ENCODE peak calls at places on chromosomes 4 and X, in nine cellular contexts. H, S, V, J, B, U, Z, T and O are unnamed samples.

GRCh38 chr4:109631709-109632108 is 71.5 kb downstream of the CASP6 start:
- DNase-seq in V (no peak), U (no peak), Z (no peak), S (no peak), J (no peak), T (no peak), B (no peak), H (no peak), O (peak)

GRCh38 chr4:55947912-55948725 is 626 bp upstream of the CEP135 start:
- DNase-seq in S (peak), T (no peak), U (no peak), H (no peak), J (peak), V (peak), B (no peak), Z (no peak), O (peak)

GRCh38 chr4:39664828-39665731 is 26.4 kb upstream of the SMIM14 start:
- DNase-seq in T (no peak), J (no peak), B (no peak), V (peak), H (no peak), Z (no peak), S (peak), U (no peak), O (no peak)

GRCh38 chrX:101206471-101206870 is 13.1 kb upstream of the DRP2 start:
- DNase-seq in S (peak), J (peak), U (no peak), V (peak), B (no peak), Z (peak), H (no peak), T (no peak), O (peak)

GRCh38 chr4:102547973-102548372 is 46.8 kb downstream of the NFKB1 start:
- DNase-seq in V (no peak), J (no peak), B (no peak), S (no peak), U (no peak), H (no peak), Z (no peak), T (no peak), O (no peak)

GRCh38 chr4:174349156-174349555 is 65.4 kb downstream of the CEP44 start:
- DNase-seq in U (no peak), S (no peak), B (no peak), Z (no peak), T (no peak), H (no peak), V (no peak), J (no peak), O (no peak)

GRCh38 chrX:111868726-111869638 is 7.0 kb upstream of the TRPC5OS start:
- DNase-seq in B (no peak), Z (no peak), H (no peak), U (no peak), V (peak), S (peak), T (no peak), J (peak), O (no peak)

GRCh38 chr4:174490356-174490969 is 31.8 kb downstream of the HPGD start:
- DNase-seq in V (no peak), Z (no peak), J (peak), H (no peak), B (no peak), T (no peak), U (no peak), S (peak), O (no peak)

GRCh38 chr4:32161382-32161781 is 1441.2 kb downstream of the PCDH7 start:
- DNase-seq in Z (peak), J (peak), V (peak), T (no peak), U (no peak), H (no peak), S (peak), B (no peak), O (no peak)

GRCh38 chr4:73615613-73616012 is 4.6 kb downstream of the RASSF6 start:
- DNase-seq in Z (no peak), S (no peak), V (peak), H (no peak), T (no peak), B (no peak), J (no peak), U (no peak), O (no peak)

GRCh38 chrX:150092549-150092948 is 154.3 kb upstream of the EOLA2 start:
- DNase-seq in H (no peak), B (no peak), S (no peak), V (no peak), U (no peak), T (no peak), Z (no peak), J (no peak), O (no peak)